ENCODE peak calls at places on chromosome 1, in eight cellular contexts. B, O, Z, K, C, Q, F and I are unnamed samples.

GRCh38 chr1:82848043-82848442 is 1047.3 kb downstream of the ADGRL2 start:
- DNase-seq in B (no peak), O (no peak), Z (no peak), K (no peak), C (no peak), Q (no peak), F (no peak), I (no peak)

GRCh38 chr1:205703072-205703471 is 22.8 kb upstream of the SLC45A3 start:
- DNase-seq in B (no peak), O (no peak), Z (no peak), K (no peak), C (no peak), Q (no peak), F (peak), I (no peak)

GRCh38 chr1:201219481-201220387 is 29.1 kb downstream of the IGFN1 start:
- DNase-seq in B (no peak), O (no peak), Z (no peak), K (no peak), C (no peak), Q (no peak), F (no peak), I (no peak)

GRCh38 chr1:47797555-47797954 is 199.6 kb downstream of the TRABD2B start:
- DNase-seq in B (no peak), O (no peak), Z (peak), K (no peak), C (no peak), Q (peak), F (no peak), I (no peak)

GRCh38 chr1:25128168-25128621 is 104.1 kb downstream of the SYF2 start:
- DNase-seq in B (no peak), O (no peak), Z (no peak), K (no peak), C (no peak), Q (no peak), F (no peak), I (no peak)

GRCh38 chr1:165605246-165605645 is 25.8 kb upstream of the MGST3 start:
- DNase-seq in B (no peak), O (no peak), Z (no peak), K (no peak), C (no peak), Q (no peak), F (no peak), I (no peak)

GRCh38 chr1:232174306-232174705 is 455.6 kb downstream of the SIPA1L2 start:
- DNase-seq in B (no peak), O (no peak), Z (no peak), K (no peak), C (no peak), Q (peak), F (no peak), I (no peak)

GRCh38 chr1:152110860-152111514 is 4.3 kb downstream of the TCHH start:
- DNase-seq in B (no peak), O (no peak), Z (peak), K (no peak), C (no peak), Q (peak), F (peak), I (no peak)

GRCh38 chr1:112904071-112904830 is 51.7 kb downstream of the SLC16A1 start:
- DNase-seq in B (no peak), O (peak), Z (no peak), K (no peak), C (peak), Q (no peak), F (no peak), I (no peak)

GRCh38 chr1:200660719-200661118 is 9.0 kb downstream of the DDX59 start:
- DNase-seq in B (no peak), O (no peak), Z (peak), K (no peak), C (no peak), Q (no peak), F (no peak), I (no peak)

GRCh38 chr1:174799136-174799479 is 200.6 kb upstream of the CACYBP start:
- DNase-seq in B (no peak), O (no peak), Z (no peak), K (no peak), C (no peak), Q (no peak), F (no peak), I (no peak)

GRCh38 chr1:93844262-93845045 is 34.6 kb downstream of the DNTTIP2 start:
- DNase-seq in B (no peak), O (no peak), Z (no peak), K (peak), C (peak), Q (peak), F (peak), I (peak)

GRCh38 chr1:204882479-204882878 is 11.8 kb downstream of the NFASC start:
- DNase-seq in B (no peak), O (no peak), Z (no peak), K (no peak), C (no peak), Q (no peak), F (peak), I (no peak)

GRCh38 chr1:84403362-84403761 is 5.1 kb downstream of the DNASE2B start:
- DNase-seq in B (no peak), O (no peak), Z (no peak), K (no peak), C (no peak), Q (no peak), F (no peak), I (no peak)

GRCh38 chr1:209616366-209617046 is 33.0 kb downstream of the CAMK1G start:
- DNase-seq in B (no peak), O (no peak), Z (no peak), K (no peak), C (no peak), Q (no peak), F (peak), I (no peak)

GRCh38 chr1:178614286-178614685 is 101.4 kb downstream of the TEX35 start:
- DNase-seq in B (no peak), O (no peak), Z (no peak), K (no peak), C (peak), Q (no peak), F (no peak), I (no peak)

GRCh38 chr1:150259217-150259616 is 1.6 kb downstream of the CA14 start:
- DNase-seq in B (no peak), O (no peak), Z (no peak), K (no peak), C (no peak), Q (no peak), F (no peak), I (no peak)

GRCh38 chr1:97623220-97623619 is 297.6 kb downstream of the DPYD start:
- DNase-seq in B (no peak), O (no peak), Z (no peak), K (no peak), C (no peak), Q (no peak), F (no peak), I (no peak)

GRCh38 chr1:225879521-225880209 is 2.5 kb downstream of the TMEM63A start:
- DNase-seq in B (no peak), O (no peak), Z (no peak), K (no peak), C (no peak), Q (no peak), F (no peak), I (no peak)

GRCh38 chr1:225182701-225183100 is 245.1 kb downstream of the LBR start:
- DNase-seq in B (no peak), O (no peak), Z (no peak), K (no peak), C (no peak), Q (no peak), F (no peak), I (no peak)

GRCh38 chr1:158654570-158654969 is 31.9 kb downstream of the SPTA1 start:
- DNase-seq in B (no peak), O (no peak), Z (no peak), K (no peak), C (peak), Q (no peak), F (peak), I (no peak)

GRCh38 chr1:114549137-114549536 is 32.3 kb downstream of the BCAS2 start:
- DNase-seq in B (no peak), O (no peak), Z (no peak), K (no peak), C (peak), Q (no peak), F (no peak), I (no peak)

GRCh38 chr1:29631361-29631760 is 395.0 kb downstream of the PTPRU start:
- DNase-seq in B (no peak), O (no peak), Z (no peak), K (no peak), C (no peak), Q (no peak), F (no peak), I (no peak)

GRCh38 chr1:153921080-153921802 is 1.5 kb downstream of the GATAD2B start:
- DNase-seq in B (no peak), O (no peak), Z (no peak), K (no peak), C (no peak), Q (no peak), F (no peak), I (no peak)

GRCh38 chr1:234975122-234975940 is 153.3 kb downstream of the TOMM20 start:
- DNase-seq in B (no peak), O (peak), Z (no peak), K (no peak), C (peak), Q (peak), F (no peak), I (no peak)

GRCh38 chr1:33442141-33442540 is 11.2 kb upstream of the PHC2 start:
- DNase-seq in B (no peak), O (no peak), Z (no peak), K (no peak), C (peak), Q (no peak), F (no peak), I (no peak)

GRCh38 chr1:152879559-152880198 is 1.6 kb downstream of the SMCP start:
- DNase-seq in B (no peak), O (no peak), Z (no peak), K (no peak), C (no peak), Q (no peak), F (no peak), I (no peak)

GRCh38 chr1:226603030-226603960 is 54.7 kb downstream of the STUM start:
- DNase-seq in B (no peak), O (peak), Z (no peak), K (peak), C (peak), Q (no peak), F (peak), I (no peak)

GRCh38 chr1:55061706-55062321 is 22.5 kb downstream of the PCSK9 start:
- DNase-seq in B (no peak), O (no peak), Z (no peak), K (no peak), C (no peak), Q (no peak), F (no peak), I (no peak)

GRCh38 chr1:94884101-94884875 is 42.6 kb downstream of the CNN3 start:
- DNase-seq in B (no peak), O (no peak), Z (no peak), K (no peak), C (peak), Q (no peak), F (peak), I (no peak)

GRCh38 chr1:88935522-88936222 is 44.3 kb upstream of the GTF2B start:
- DNase-seq in B (no peak), O (no peak), Z (no peak), K (peak), C (peak), Q (no peak), F (peak), I (peak)

GRCh38 chr1:177413982-177414654 is 243.4 kb downstream of the BRINP2 start:
- DNase-seq in B (no peak), O (no peak), Z (no peak), K (no peak), C (no peak), Q (no peak), F (no peak), I (no peak)

GRCh38 chr1:109595540-109595939 is 23.9 kb downstream of the GNAT2 start:
- DNase-seq in B (no peak), O (no peak), Z (no peak), K (no peak), C (no peak), Q (no peak), F (no peak), I (no peak)

GRCh38 chr1:175548774-175549173 is 194.6 kb downstream of the TNR start:
- DNase-seq in B (no peak), O (no peak), Z (no peak), K (peak), C (no peak), Q (no peak), F (no peak), I (no peak)